ENCODE peak calls at places on chromosomes 3 and 15, in four cellular contexts. M, N, G and K are unnamed samples.

GRCh38 chr3:72694398-72694797 is 153.8 kb downstream of the SHQ1 start:
- DNase-seq in G (no peak), M (peak; percentile 6), N (no peak), K (no peak)

GRCh38 chr3:65006300-65006739 is 318.5 kb upstream of the ADAMTS9 start:
- DNase-seq in N (no peak), M (peak; percentile 18), G (no peak), K (no peak)

GRCh38 chr3:14467723-14468620 is 65.6 kb downstream of the SLC6A6 start:
- DNase-seq in G (no peak), N (peak; percentile 81), M (peak; percentile 46), K (peak; percentile 91)

GRCh38 chr3:63979093-63979492 is 44.2 kb downstream of the PSMD6 start:
- DNase-seq in N (no peak), G (no peak), M (no peak), K (no peak)

GRCh38 chr15:59687831-59688230 is 1.3 kb downstream of the BNIP2 start:
- DNase-seq in N (no peak), G (peak; percentile 5), M (peak; percentile 44), K (no peak)

GRCh38 chr3:195542261-195542660 is 864 bp downstream of the PPP1R2 start:
- DNase-seq in N (no peak), M (no peak), G (no peak), K (no peak)

GRCh38 chr15:95262866-95263564 is 1031.7 kb downstream of the MCTP2 start:
- DNase-seq in M (peak; percentile 88), G (no peak), N (no peak), K (no peak)

GRCh38 chr3:42023380-42023779 is 61.5 kb upstream of the ULK4 start:
- DNase-seq in G (no peak), N (no peak), M (no peak), K (no peak)

GRCh38 chr3:172201990-172202318 is 162.6 kb downstream of the FNDC3B start:
- DNase-seq in N (no peak), G (no peak), M (peak; percentile 96), K (no peak)

GRCh38 chr3:172204716-172205115 is 165.3 kb downstream of the FNDC3B start:
- DNase-seq in G (no peak), M (no peak), N (no peak), K (no peak)

GRCh38 chr3:172201136-172201989 is 162.0 kb downstream of the FNDC3B start:
- DNase-seq in M (peak; percentile 98), G (no peak), N (peak; percentile 60), K (no peak)

GRCh38 chr3:172202797-172203196 is 163.4 kb downstream of the FNDC3B start:
- DNase-seq in N (no peak), G (no peak), M (no peak), K (no peak)

DNA sequence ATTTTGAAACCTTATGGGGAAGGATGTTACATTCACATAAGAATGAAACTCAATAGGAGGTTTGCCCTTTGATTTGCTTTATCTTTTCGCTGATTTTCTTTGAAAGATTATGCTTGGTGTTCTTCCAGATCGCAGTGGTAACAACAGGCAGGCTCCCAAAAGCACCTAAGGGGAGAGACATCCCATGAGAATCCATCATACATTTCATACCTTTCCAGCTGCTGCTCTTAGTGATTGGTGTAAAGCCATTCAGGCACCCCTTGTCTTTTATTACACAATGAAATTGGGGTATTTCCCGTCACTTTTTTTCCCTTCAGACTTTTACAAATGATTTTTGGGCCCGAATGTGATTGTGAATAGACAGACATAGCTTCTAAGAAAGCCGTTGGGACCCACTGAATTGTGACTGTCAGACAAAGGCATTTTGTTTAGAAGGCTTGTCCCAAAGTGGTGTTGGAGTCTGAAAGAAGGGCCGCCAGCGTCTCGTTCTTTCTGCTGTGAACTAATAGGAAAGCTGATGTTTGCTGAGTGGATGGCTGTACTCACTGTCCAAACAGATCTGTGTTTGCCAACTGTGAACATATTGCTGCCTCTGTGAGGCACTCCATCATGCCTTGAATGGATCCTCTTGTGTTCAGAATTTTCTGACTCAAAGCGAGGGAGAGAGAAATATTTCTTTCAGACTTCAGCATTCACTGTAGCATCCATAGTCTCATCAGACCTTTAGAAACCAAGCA is 164.3 kb downstream of the FNDC3B start:
- DNase-seq in M (no peak), N (no peak), G (no peak), K (peak; percentile 79)
- TF ChIP-seq ELK1 in M (no peak), N (no peak), G (no peak), K (no peak)

GRCh38 chr3:185069583-185070030 is 83.3 kb downstream of the C3orf70 start:
- DNase-seq in G (no peak), M (no peak), N (no peak), K (no peak)

GRCh38 chr3:185070491-185071335 is 82.1 kb downstream of the C3orf70 start:
- DNase-seq in M (peak; percentile 25), N (peak; percentile 58), G (no peak), K (peak; percentile 11)

GRCh38 chr3:185075547-185075946 is 77.3 kb downstream of the C3orf70 start:
- DNase-seq in G (no peak), N (no peak), M (no peak), K (no peak)

GRCh38 chr3:185069023-185069422 is 83.8 kb downstream of the C3orf70 start:
- DNase-seq in G (no peak), N (no peak), M (no peak), K (no peak)

GRCh38 chr3:185071401-185071800 is 81.5 kb downstream of the C3orf70 start:
- DNase-seq in N (no peak), G (no peak), M (no peak), K (no peak)
- TF ChIP-seq ELK1 in N (no peak), G (no peak), M (no peak), K (no peak)

DNA sequence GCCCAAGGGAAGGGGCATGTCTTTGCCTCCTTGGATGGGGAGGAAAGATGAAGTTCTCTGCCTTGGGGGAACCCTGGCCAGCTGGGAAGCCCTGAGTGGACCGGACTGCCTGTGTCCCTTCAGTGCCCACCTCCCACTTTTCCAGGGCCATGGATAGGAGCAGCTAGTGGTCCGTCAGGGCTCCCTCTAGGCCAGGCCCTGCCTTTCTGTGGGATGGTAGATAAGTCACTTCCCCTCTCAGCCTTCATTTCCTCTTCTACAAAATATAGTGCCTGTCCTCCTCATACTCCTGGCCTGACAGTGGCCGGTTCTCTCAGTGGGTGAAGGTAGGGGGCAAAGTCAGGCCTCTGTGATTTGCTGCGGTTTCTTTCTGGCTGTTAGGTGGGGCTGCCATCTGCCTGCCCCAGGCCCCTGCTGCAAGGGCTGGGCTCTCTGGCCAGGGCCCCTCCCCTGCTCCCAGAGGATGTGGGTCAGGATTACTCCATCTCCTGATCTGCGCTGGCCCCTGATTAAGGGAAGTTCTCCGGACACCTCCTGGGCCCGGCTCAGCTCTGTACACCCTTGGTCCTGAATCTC is 1.4 kb downstream of the PLEKHO2 start:
- DNase-seq in N (peak; percentile 60), G (no peak), M (peak; percentile 59), K (no peak)
- TF ChIP-seq ELK1 in N (no peak), G (no peak), M (no peak), K (no peak)

GRCh38 chr3:29275309-29275708 is 5.6 kb upstream of the RBMS3 start:
- DNase-seq in M (peak; percentile 61), N (no peak), G (no peak), K (no peak)
- TF ChIP-seq ELK1 in M (no peak), N (no peak), G (no peak), K (no peak)